ENCODE peak calls at places on chromosomes 4 and X, in four cellular contexts. I is GM20000; B is PC-3; A is CD4-positive, alpha-beta memory T cell. J is an unnamed sample.
A peak's percentile ranks its signal among the peaks of the same experiment; 100 is the strongest.

GRCh38 chr4:125169192-125169591 is 145.6 kb upstream of the FAT4 start:
- DNase-seq in I (no peak), B (no peak), A (no peak), J (no peak)

GRCh38 chr4:40190880-40191815 is 5.7 kb upstream of the RHOH start:
- DNase-seq in I (no peak), B (peak; percentile 78), A (no peak), J (no peak)

GRCh38 chr4:69787879-69788278 is 27.5 kb upstream of the SULT1B1 start:
- DNase-seq in I (no peak), B (peak; percentile 89), A (no peak), J (no peak)

GRCh38 chr4:4719446-4719845 is 140.0 kb upstream of the MSX1 start:
- DNase-seq in I (no peak), B (no peak), A (no peak), J (no peak)

GRCh38 chr4:98468744-98469143 is 189.7 kb downstream of the TSPAN5 start:
- DNase-seq in I (no peak), B (no peak), A (no peak), J (no peak)

GRCh38 chr4:140703463-140703862 is 52.7 kb downstream of the TBC1D9 start:
- DNase-seq in I (no peak), B (no peak), A (no peak), J (no peak)

GRCh38 chr4:23717528-23718248 is 172.2 kb downstream of the PPARGC1A start:
- DNase-seq in I (peak; percentile 12), B (peak; percentile 43), A (no peak), J (no peak)

GRCh38 chrX:9279271-9279596 is 185.6 kb upstream of the TBL1X start:
- DNase-seq in I (no peak), B (no peak), A (no peak), J (no peak)

GRCh38 chr4:5843573-5844239 is 49.2 kb downstream of the CRMP1 start:
- DNase-seq in I (no peak), B (no peak), A (no peak), J (no peak)

GRCh38 chr4:82652062-82652461 is 90.3 kb upstream of the TMEM150C start:
- DNase-seq in I (no peak), B (peak; percentile 51), A (no peak), J (no peak)

GRCh38 chrX:139770366-139770765 is 62.4 kb upstream of the MCF2 start:
- DNase-seq in I (no peak), B (no peak), A (no peak), J (no peak)

GRCh38 chrX:77603635-77604336 is 156.6 kb downstream of the FGF16 start:
- DNase-seq in I (no peak), B (no peak), A (no peak), J (no peak)

GRCh38 chr4:75432683-75433082 is 81.5 kb downstream of the RCHY1 start:
- DNase-seq in I (no peak), B (peak; percentile 43), A (no peak), J (no peak)

GRCh38 chr4:158805628-158806471 is 37.0 kb downstream of the FNIP2 start:
- DNase-seq in I (no peak), B (peak; percentile 76), A (no peak), J (no peak)